ENCODE peak calls at places on chromosomes 4 and X, in four cellular contexts. R, H, S and Q are unnamed samples.

GRCh38 chr4:153234923-153235322 is 30.7 kb downstream of the TRIM2 start:
- DNase-seq in S (no peak), R (no peak), H (no peak), Q (no peak)

GRCh38 chr4:31307026-31307425 is 586.9 kb downstream of the PCDH7 start:
- DNase-seq in R (no peak), S (no peak), H (no peak), Q (no peak)

GRCh38 chr4:6769138-6769983 is 13.2 kb upstream of the KIAA0232 start:
- DNase-seq in S (no peak), R (peak), H (no peak), Q (no peak)

GRCh38 chrX:150363561-150364346 is 637 bp downstream of the MAMLD1 start:
- DNase-seq in R (no peak), S (no peak), H (peak), Q (no peak)

GRCh38 chr4:110639207-110640092 is 16.6 kb upstream of the PITX2 start:
- DNase-seq in R (no peak), H (no peak), S (no peak), Q (no peak)

GRCh38 chr4:179447308-179447707 is 2005.1 kb upstream of the AGA start:
- DNase-seq in S (peak), R (no peak), H (no peak), Q (no peak)

GRCh38 chrX:2385224-2385623 is 115.6 kb downstream of the DHRSX start:
- DNase-seq in R (no peak), S (peak), H (no peak), Q (peak)

GRCh38 chr4:2217726-2218125 is 24.2 kb downstream of the HAUS3 start:
- DNase-seq in S (peak), H (no peak), R (no peak), Q (no peak)

GRCh38 chr4:171875291-171875690 is 62.1 kb downstream of the GALNTL6 start:
- DNase-seq in R (no peak), H (no peak), S (no peak), Q (no peak)

GRCh38 chrX:128653524-128653923 is 601.3 kb upstream of the ACTRT1 start:
- DNase-seq in S (no peak), R (no peak), H (no peak), Q (no peak)

GRCh38 chrX:24528605-24529004 is 63.5 kb downstream of the PDK3 start:
- DNase-seq in R (no peak), S (no peak), H (no peak), Q (no peak)

GRCh38 chrX:46310815-46311497 is 234.3 kb downstream of the ZNF674 start:
- DNase-seq in S (no peak), H (no peak), R (no peak), Q (no peak)

GRCh38 chrX:118644378-118644777 is 83.0 kb upstream of the IL13RA1 start:
- DNase-seq in H (no peak), S (peak), R (no peak), Q (peak)

GRCh38 chrX:124986284-124986683 is 333.4 kb upstream of the TEX13C start:
- DNase-seq in R (no peak), H (no peak), S (no peak), Q (no peak)

GRCh38 chrX:124981420-124981819 is 338.3 kb upstream of the TEX13C start:
- DNase-seq in S (no peak), H (no peak), R (no peak), Q (no peak)

GRCh38 chrX:124984140-124984813 is 335.4 kb upstream of the TEX13C start:
- DNase-seq in H (no peak), R (no peak), S (no peak), Q (no peak)
- H3K4me3 ChIP-seq in H (no peak), R (no peak), S (no peak), Q (no peak)

GRCh38 chr4:88998941-88999340 is 58.0 kb downstream of the FAM13A start:
- DNase-seq in H (no peak), S (no peak), R (no peak), Q (no peak)

GRCh38 chr4:88999392-88999791 is 57.6 kb downstream of the FAM13A start:
- DNase-seq in R (no peak), H (no peak), S (no peak), Q (no peak)

GRCh38 chr4:89001647-89002518 is 55.1 kb downstream of the FAM13A start:
- DNase-seq in R (no peak), H (no peak), S (no peak), Q (peak)

GRCh38 chr4:89000844-89001360 is 56.1 kb downstream of the FAM13A start:
- DNase-seq in S (peak), R (peak), H (no peak), Q (no peak)

GRCh38 chr4:89000392-89000791 is 56.6 kb downstream of the FAM13A start:
- DNase-seq in R (no peak), S (no peak), H (no peak), Q (no peak)
- TF ChIP-seq CTCF in R (no peak), S (no peak), H (no peak), Q (no peak)

GRCh38 chr4:144809056-144809640 is 163.2 kb downstream of the HHIP start:
- DNase-seq in S (no peak), R (no peak), H (no peak), Q (no peak)
- H3K4me3 ChIP-seq in S (no peak), R (no peak), H (no peak), Q (no peak)

GRCh38 chrX:140057001-140057411 is 91.7 kb upstream of the CXorf66 start:
- DNase-seq in S (peak), H (peak), R (peak), Q (peak)
- TF ChIP-seq CTCF in S (peak), H (peak), R (peak), Q (peak)

GRCh38 chrX:133983243-133983973 is 2.0 kb downstream of the GPC3 start:
- DNase-seq in R (no peak), S (no peak), H (no peak), Q (no peak)
- H3K4me3 ChIP-seq in R (no peak), S (no peak), H (no peak), Q (no peak)

GRCh38 chr4:46274717-46275116 is 115.2 kb downstream of the GABRA2 start:
- DNase-seq in H (no peak), R (no peak), S (no peak), Q (no peak)
- TF ChIP-seq CTCF in H (no peak), R (no peak), S (peak), Q (peak)